ENCODE peak calls at places on chromosome X, in four cellular contexts. W is AG09309; V is K562; L is activated naive CD4-positive, alpha-beta T cell treated with anti-CD3 and anti-CD28 coated beads, Interleukin-2, amount 50 U/mL, for 72 hours. Z is an unnamed sample.

GRCh38 chrX:97529801-97530200 is 646.1 kb downstream of the RPA4 start:
- DNase-seq in V (no peak), L (no peak), W (no peak), Z (no peak)

GRCh38 chrX:150769408-150769807 is 76.2 kb downstream of the MTMR1 start:
- DNase-seq in L (no peak), V (no peak), W (no peak), Z (no peak)

GRCh38 chrX:11381464-11381863 is 88.3 kb downstream of the AMELX start:
- DNase-seq in V (peak; percentile 84), W (peak; percentile 24), L (no peak), Z (no peak)

GRCh38 chrX:109049903-109050302 is 313.5 kb upstream of the IRS4 start:
- DNase-seq in L (no peak), W (no peak), V (no peak), Z (no peak)

GRCh38 chrX:12890467-12890866 is 16.0 kb upstream of the TLR8 start:
- DNase-seq in L (no peak), V (no peak), W (no peak), Z (no peak)

GRCh38 chrX:129997081-129997480 is 14.6 kb downstream of the BCORL1 start:
- DNase-seq in L (no peak), W (no peak), V (no peak), Z (no peak)

GRCh38 chrX:131588995-131589394 is 45.1 kb downstream of the OR13H1 start:
- DNase-seq in L (no peak), W (no peak), V (no peak), Z (no peak)

GRCh38 chrX:155949098-155949497 is 48.4 kb upstream of the IL9R start:
- DNase-seq in L (no peak), V (no peak), W (no peak), Z (no peak)

GRCh38 chrX:45454235-45454634 is 253.6 kb upstream of the DIPK2B start:
- DNase-seq in V (no peak), L (no peak), W (no peak), Z (no peak)

GRCh38 chrX:46913710-46914109 is 1.5 kb downstream of the JADE3 start:
- DNase-seq in W (no peak), L (no peak), V (peak; percentile 22), Z (peak; percentile 29)

GRCh38 chrX:68416592-68416991 is 16.7 kb downstream of the OPHN1 start:
- DNase-seq in L (no peak), W (no peak), V (no peak), Z (no peak)

GRCh38 chrX:77785746-77786548 is at the start of gene ATRX:
- DNase-seq in W (peak; percentile 31), V (peak; percentile 77), L (peak; percentile 80), Z (peak; percentile 72)

GRCh38 chrX:152819732-152820131 is 10.8 kb downstream of the CETN2 start:
- DNase-seq in L (no peak), W (no peak), V (no peak), Z (no peak)

GRCh38 chrX:9940397-9940796 is 26.8 kb upstream of the CLDN34 start:
- DNase-seq in V (peak; percentile 0), W (no peak), L (no peak), Z (no peak)

GRCh38 chrX:80747832-80748231 is 61.8 kb downstream of the BRWD3 start:
- DNase-seq in V (no peak), W (no peak), L (no peak), Z (no peak)

GRCh38 chrX:149992918-149993317 is 54.6 kb upstream of the EOLA2 start:
- DNase-seq in V (no peak), L (no peak), W (no peak), Z (no peak)

Z was measured in upper lobe of left lung.